ENCODE peak calls at places on chromosomes 6 and 20, in ten cellular contexts. G is stomach, Q is upper lobe of left lung, T is SK-N-SH, W is suprapubic skin, C is H1, N is K562, K is sigmoid colon, Z is GM12878, M is esophagus muscularis mucosa. H is an unnamed sample.

GRCh38 chr6:157667211-157668033 is 155.6 kb upstream of the SNX9 start:
- DNase-seq in Q (no peak), C (peak), G (peak), T (peak), N (peak), M (no peak), W (no peak), Z (peak), K (peak), H (peak)

GRCh38 chr20:50130995-50131394 is 18.0 kb upstream of the UBE2V1 start:
- DNase-seq in K (peak), T (no peak), G (no peak), Z (no peak), C (no peak), W (no peak), M (no peak), N (no peak), Q (no peak), H (peak)

GRCh38 chr20:45445805-45446562 is 23.6 kb upstream of the WFDC2 start:
- DNase-seq in N (peak), M (no peak), W (no peak), K (no peak), G (no peak), T (peak), Z (no peak), C (peak), Q (no peak), H (peak)

GRCh38 chr6:16228709-16229665 is 9.4 kb upstream of the GMPR start:
- DNase-seq in K (no peak), W (no peak), T (no peak), G (peak), Z (no peak), Q (peak), M (no peak), N (no peak), C (no peak), H (peak)

GRCh38 chr20:57432874-57433491 is 41.8 kb downstream of the RBM38 start:
- DNase-seq in M (no peak), C (no peak), Q (peak), G (peak), Z (peak), K (peak), W (no peak), T (no peak), N (peak), H (peak)

GRCh38 chr20:31569163-31570020 is 35.7 kb upstream of the ID1 start:
- DNase-seq in M (no peak), T (peak), K (peak), Z (no peak), W (no peak), G (peak), C (peak), N (peak), Q (no peak), H (peak)

GRCh38 chr6:25882066-25882496 is 8.0 kb upstream of the SLC17A3 start:
- DNase-seq in C (peak), G (peak), N (no peak), K (no peak), T (no peak), Z (no peak), M (no peak), Q (peak), W (no peak), H (peak)

GRCh38 chr20:21174425-21175239 is 48.8 kb downstream of the KIZ start:
- DNase-seq in Q (no peak), G (no peak), K (no peak), Z (no peak), C (no peak), W (no peak), M (no peak), N (no peak), T (no peak), H (no peak)

GRCh38 chr6:133683603-133684002 is 205.3 kb upstream of the TCF21 start:
- DNase-seq in G (no peak), K (no peak), N (no peak), M (no peak), Z (no peak), T (no peak), W (no peak), C (no peak), Q (no peak), H (no peak)

GRCh38 chr6:138815797-138816528 is 20.1 kb downstream of the ECT2L start:
- DNase-seq in K (no peak), G (no peak), Q (no peak), M (no peak), W (no peak), N (peak), Z (no peak), C (no peak), T (peak), H (no peak)

GRCh38 chr20:40279390-40279789 is 409.6 kb downstream of the MAFB start:
- DNase-seq in N (no peak), Z (no peak), M (no peak), Q (no peak), C (no peak), K (peak), G (no peak), W (no peak), T (peak), H (peak)

GRCh38 chr20:56722042-56722441 is 92.9 kb downstream of the TFAP2C start:
- DNase-seq in G (no peak), N (no peak), K (no peak), Z (peak), W (no peak), C (no peak), T (no peak), M (no peak), Q (no peak), H (peak)

GRCh38 chr6:24918641-24919403 is 16.9 kb downstream of the RIPOR2 start:
- DNase-seq in Q (no peak), Z (no peak), M (no peak), K (no peak), G (no peak), C (no peak), W (no peak), N (no peak), T (peak), H (no peak)

GRCh38 chr6:37555040-37555781 is 55.5 kb upstream of the CCDC167 start:
- DNase-seq in C (no peak), T (no peak), Z (peak), Q (no peak), M (no peak), K (no peak), G (no peak), W (no peak), N (no peak), H (no peak)

GRCh38 chr6:26272171-26272631 is 92.8 kb upstream of the BTN3A2 start:
- DNase-seq in N (no peak), G (peak), C (peak), W (peak), K (peak), T (no peak), Z (no peak), Q (peak), M (no peak), H (peak)

GRCh38 chr6:101397199-101397598 is 3.7 kb downstream of the GRIK2 start:
- DNase-seq in M (no peak), T (peak), G (no peak), K (no peak), N (peak), W (no peak), C (no peak), Z (no peak), Q (no peak), H (no peak)

GRCh38 chr6:46325561-46326525 is 155.1 kb upstream of the ENPP5 start:
- DNase-seq in W (no peak), Q (peak), N (no peak), M (no peak), T (no peak), C (peak), K (no peak), Z (no peak), G (no peak), H (no peak)

GRCh38 chr6:129936329-129937165 is 75.4 kb upstream of the TMEM244 start:
- DNase-seq in K (no peak), N (peak), C (no peak), Z (peak), W (no peak), Q (no peak), M (no peak), T (no peak), G (peak), H (peak)

GRCh38 chr6:56956481-56956880 is 1.6 kb downstream of the BEND6 start:
- DNase-seq in T (no peak), G (no peak), W (no peak), M (no peak), K (no peak), Z (no peak), Q (no peak), N (no peak), C (no peak), H (no peak)

GRCh38 chr6:144066745-144067484 is 28.5 kb downstream of the SF3B5 start:
- DNase-seq in C (no peak), G (no peak), M (no peak), N (no peak), Z (peak), W (no peak), K (no peak), Q (no peak), T (no peak), H (no peak)

GRCh38 chr6:29828471-29828797 is 809 bp downstream of the HLA-G start:
- DNase-seq in M (no peak), Z (no peak), K (no peak), Q (peak), C (peak), T (no peak), W (no peak), N (peak), G (no peak), H (no peak)

GRCh38 chr6:87806635-87807034 is 104.6 kb upstream of the AKIRIN2 start:
- DNase-seq in C (no peak), W (no peak), Z (no peak), Q (no peak), G (no peak), M (no peak), N (no peak), K (no peak), T (peak), H (no peak)

GRCh38 chr6:148827421-148827820 is 80.6 kb downstream of the UST start:
- DNase-seq in M (no peak), W (no peak), N (no peak), C (no peak), Q (no peak), Z (no peak), T (no peak), K (no peak), G (no peak), H (no peak)

GRCh38 chr6:99589290-99589672 is 17.4 kb upstream of the PRDM13 start:
- DNase-seq in W (no peak), Q (peak), K (peak), G (no peak), M (peak), Z (no peak), N (no peak), T (peak), C (peak), H (no peak)

GRCh38 chr20:21393142-21393541 is 4.2 kb downstream of the NKX2-4 start:
- DNase-seq in G (no peak), Q (no peak), C (no peak), T (no peak), M (no peak), K (no peak), W (no peak), Z (no peak), N (no peak), H (no peak)

GRCh38 chr6:139270249-139270648 is 21.5 kb downstream of the TXLNB start:
- DNase-seq in Q (no peak), T (no peak), K (no peak), C (no peak), W (no peak), Z (no peak), M (no peak), N (no peak), G (no peak), H (no peak)

GRCh38 chr20:34385464-34385863 is 22.4 kb downstream of the ITCH start:
- DNase-seq in K (no peak), N (no peak), G (no peak), T (no peak), W (no peak), C (no peak), Z (no peak), Q (no peak), M (no peak), H (no peak)

GRCh38 chr6:15430947-15431405 is 185.1 kb downstream of the JARID2 start:
- DNase-seq in Q (no peak), M (no peak), W (no peak), Z (no peak), K (no peak), T (no peak), N (no peak), C (no peak), G (no peak), H (no peak)

GRCh38 chr6:154901856-154902552 is 93.1 kb upstream of the TIAM2 start:
- DNase-seq in K (no peak), G (no peak), M (no peak), N (no peak), C (no peak), W (no peak), Q (no peak), Z (no peak), T (peak), H (no peak)

GRCh38 chr6:11810039-11810541 is 31.5 kb upstream of the ADTRP start:
- DNase-seq in C (no peak), W (peak), K (peak), N (peak), G (peak), Z (no peak), M (peak), Q (no peak), T (no peak), H (peak)
- TF ChIP-seq POLR2AphosphoS5 in C (no peak), W (no peak), K (no peak), N (no peak), G (peak), Z (no peak), M (peak), Q (peak), T (no peak), H (no peak)

GRCh38 chr20:1301031-1301529 is 27.9 kb downstream of the SDCBP2 start:
- DNase-seq in Z (no peak), N (peak), C (no peak), G (no peak), T (no peak), W (no peak), Q (no peak), K (peak), M (no peak), H (no peak)
- TF ChIP-seq EP300 in Z (no peak), N (no peak), C (no peak), G (no peak), T (no peak), W (no peak), Q (no peak), K (no peak), M (no peak), H (no peak)

DNA sequence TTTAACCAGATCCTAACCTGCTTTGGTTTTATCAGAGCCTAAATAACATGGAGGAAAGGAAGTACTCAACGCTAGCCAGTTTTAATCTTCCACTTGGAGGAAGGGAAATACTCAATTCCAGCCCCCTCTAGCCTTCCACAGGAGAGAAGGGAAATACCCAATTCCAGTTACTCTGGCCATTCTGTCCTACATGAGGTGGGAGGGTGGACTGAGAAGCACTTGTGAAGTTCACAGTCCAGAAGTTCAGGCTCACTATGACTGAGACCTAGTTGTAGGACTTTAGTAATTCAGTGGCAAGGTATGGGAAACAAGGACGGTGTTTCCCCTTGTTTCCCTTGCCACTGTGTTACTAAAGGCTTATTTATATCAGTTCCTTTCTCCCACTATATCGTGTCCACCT is 672.0 kb downstream of the RFPL4B start:
- DNase-seq in G (no peak), K (no peak), Q (no peak), T (no peak), W (no peak), M (no peak), Z (no peak), N (no peak), C (no peak), H (no peak)
- H3K27ac ChIP-seq in G (peak), K (peak), Q (no peak), T (peak), W (peak), M (peak), Z (no peak), N (no peak), C (no peak), H (peak)

GRCh38 chr6:122619309-122619708 is 9.1 kb downstream of the PKIB start:
- DNase-seq in Q (no peak), K (no peak), W (no peak), M (no peak), G (no peak), T (no peak), N (no peak), Z (no peak), C (no peak), H (no peak)
- TF ChIP-seq POLR2AphosphoS5 in Q (no peak), K (no peak), W (no peak), M (no peak), G (no peak), T (no peak), N (no peak), Z (no peak), C (no peak), H (no peak)